ENCODE peak calls at places on chromosomes 6 and 20, in seven cellular contexts. One of them, this sample, is unnamed.

GRCh38 chr20:574297-574942 is 30.8 kb upstream of the CSNK2A1 start:
- DNase-seq in GM12891: no peak
- DNase-seq in K562: no peak
- DNase-seq in HepG2: no peak
- DNase-seq in H1: peak
- DNase-seq in SK-N-SH: no peak
- DNase-seq in GM12878: no peak
- DNase-seq in this sample: no peak

GRCh38 chr6:112690497-112691202 is 343.5 kb downstream of the RFPL4B start:
- DNase-seq in GM12891: no peak
- DNase-seq in K562: peak
- DNase-seq in HepG2: no peak
- DNase-seq in H1: no peak
- DNase-seq in SK-N-SH: peak
- DNase-seq in GM12878: no peak
- DNase-seq in this sample: no peak

GRCh38 chr6:47267301-47267700 is 42.4 kb downstream of the TNFRSF21 start:
- DNase-seq in GM12891: no peak
- DNase-seq in K562: no peak
- DNase-seq in HepG2: no peak
- DNase-seq in H1: no peak
- DNase-seq in SK-N-SH: no peak
- DNase-seq in GM12878: no peak
- DNase-seq in this sample: no peak

GRCh38 chr6:18586133-18586532 is 199.0 kb downstream of the RNF144B start:
- DNase-seq in GM12891: no peak
- DNase-seq in K562: no peak
- DNase-seq in HepG2: no peak
- DNase-seq in H1: no peak
- DNase-seq in SK-N-SH: no peak
- DNase-seq in GM12878: no peak
- DNase-seq in this sample: no peak

GRCh38 chr6:87684895-87685654 is 17.0 kb downstream of the AKIRIN2 start:
- DNase-seq in GM12891: no peak
- DNase-seq in K562: no peak
- DNase-seq in HepG2: no peak
- DNase-seq in H1: no peak
- DNase-seq in SK-N-SH: no peak
- DNase-seq in GM12878: no peak
- DNase-seq in this sample: no peak

GRCh38 chr6:37127961-37128862 is 41.7 kb upstream of the PIM1 start:
- DNase-seq in GM12891: no peak
- DNase-seq in K562: peak
- DNase-seq in HepG2: peak
- DNase-seq in H1: no peak
- DNase-seq in SK-N-SH: no peak
- DNase-seq in GM12878: no peak
- DNase-seq in this sample: no peak

GRCh38 chr6:143125455-143125854 is 64.8 kb downstream of the AIG1 start:
- DNase-seq in GM12891: no peak
- DNase-seq in K562: no peak
- DNase-seq in HepG2: no peak
- DNase-seq in H1: no peak
- DNase-seq in SK-N-SH: peak
- DNase-seq in GM12878: no peak
- DNase-seq in this sample: no peak

GRCh38 chr20:59387891-59388290 is 87.5 kb downstream of the EDN3 start:
- DNase-seq in GM12891: no peak
- DNase-seq in K562: no peak
- DNase-seq in HepG2: no peak
- DNase-seq in H1: no peak
- DNase-seq in SK-N-SH: no peak
- DNase-seq in GM12878: no peak
- DNase-seq in this sample: no peak

GRCh38 chr20:43727980-43728590 is 1.3 kb upstream of the GTSF1L start:
- DNase-seq in GM12891: no peak
- DNase-seq in K562: no peak
- DNase-seq in HepG2: peak
- DNase-seq in H1: no peak
- DNase-seq in SK-N-SH: no peak
- DNase-seq in GM12878: peak
- DNase-seq in this sample: no peak

GRCh38 chr6:123323419-123324329 is 313.1 kb downstream of the TRDN start:
- DNase-seq in GM12891: no peak
- DNase-seq in K562: no peak
- DNase-seq in HepG2: peak
- DNase-seq in H1: no peak
- DNase-seq in SK-N-SH: no peak
- DNase-seq in GM12878: no peak
- DNase-seq in this sample: no peak

GRCh38 chr6:168527451-168528210 is 86.6 kb downstream of the SMOC2 start:
- DNase-seq in GM12891: no peak
- DNase-seq in K562: no peak
- DNase-seq in HepG2: no peak
- DNase-seq in H1: no peak
- DNase-seq in SK-N-SH: no peak
- DNase-seq in GM12878: no peak
- DNase-seq in this sample: no peak

GRCh38 chr6:36576573-36576972 is 17.6 kb upstream of the SRSF3 start:
- DNase-seq in GM12891: no peak
- DNase-seq in K562: no peak
- DNase-seq in HepG2: no peak
- DNase-seq in H1: no peak
- DNase-seq in SK-N-SH: no peak
- DNase-seq in GM12878: no peak
- DNase-seq in this sample: no peak

GRCh38 chr6:155364844-155365437 is 50.7 kb upstream of the TFB1M start:
- DNase-seq in GM12891: no peak
- DNase-seq in K562: no peak
- DNase-seq in HepG2: no peak
- DNase-seq in H1: no peak
- DNase-seq in SK-N-SH: no peak
- DNase-seq in GM12878: no peak
- DNase-seq in this sample: no peak

GRCh38 chr6:136547336-136547735 is 2.9 kb downstream of the MAP7 start:
- DNase-seq in GM12891: no peak
- DNase-seq in K562: peak
- DNase-seq in HepG2: no peak
- DNase-seq in H1: no peak
- DNase-seq in SK-N-SH: peak
- DNase-seq in GM12878: no peak
- DNase-seq in this sample: no peak

GRCh38 chr6:139539852-139540251 is 165.4 kb upstream of the CITED2 start:
- DNase-seq in GM12891: no peak
- DNase-seq in K562: no peak
- DNase-seq in HepG2: peak
- DNase-seq in H1: no peak
- DNase-seq in SK-N-SH: peak
- DNase-seq in GM12878: no peak
- DNase-seq in this sample: no peak

GRCh38 chr20:20174089-20174835 is 121.9 kb downstream of the CFAP61 start:
- DNase-seq in GM12891: no peak
- DNase-seq in K562: no peak
- DNase-seq in HepG2: no peak
- DNase-seq in H1: no peak
- DNase-seq in SK-N-SH: no peak
- DNase-seq in GM12878: no peak
- DNase-seq in this sample: no peak

GRCh38 chr20:20167704-20168103 is 115.4 kb downstream of the CFAP61 start:
- DNase-seq in GM12891: no peak
- DNase-seq in K562: no peak
- DNase-seq in HepG2: no peak
- DNase-seq in H1: no peak
- DNase-seq in SK-N-SH: no peak
- DNase-seq in GM12878: no peak
- DNase-seq in this sample: no peak

DNA sequence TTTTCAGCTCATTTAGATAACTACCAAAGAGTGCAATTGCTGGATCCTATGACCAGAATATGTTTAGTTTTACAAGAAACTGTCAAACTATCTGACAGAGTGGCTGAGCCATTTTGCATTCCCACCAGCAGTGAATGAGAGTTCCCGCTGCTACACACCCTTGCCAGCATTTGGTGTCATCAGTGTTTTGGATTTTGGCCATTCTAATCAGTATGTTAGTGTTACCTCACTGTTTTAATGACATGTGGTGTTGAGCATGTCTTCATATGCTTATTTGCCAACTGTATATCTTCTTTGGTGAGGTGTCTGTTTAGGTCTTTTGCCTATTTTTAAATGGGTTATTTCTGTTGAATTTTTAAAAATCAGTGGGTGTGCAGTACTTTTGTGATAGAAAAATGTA is 120.9 kb downstream of the CFAP61 start:
- DNase-seq in GM12891: no peak
- DNase-seq in K562: no peak
- DNase-seq in HepG2: no peak
- DNase-seq in H1: no peak
- DNase-seq in SK-N-SH: no peak
- DNase-seq in GM12878: no peak
- DNase-seq in this sample: no peak
- TF ChIP-seq TAF1 in GM12891: no peak
- TF ChIP-seq TAF1 in K562: no peak
- TF ChIP-seq TAF1 in HepG2: no peak
- TF ChIP-seq TAF1 in H1: no peak
- TF ChIP-seq TAF1 in SK-N-SH: no peak
- TF ChIP-seq TAF1 in GM12878: no peak
- TF ChIP-seq TAF1 in this sample: no peak

DNA sequence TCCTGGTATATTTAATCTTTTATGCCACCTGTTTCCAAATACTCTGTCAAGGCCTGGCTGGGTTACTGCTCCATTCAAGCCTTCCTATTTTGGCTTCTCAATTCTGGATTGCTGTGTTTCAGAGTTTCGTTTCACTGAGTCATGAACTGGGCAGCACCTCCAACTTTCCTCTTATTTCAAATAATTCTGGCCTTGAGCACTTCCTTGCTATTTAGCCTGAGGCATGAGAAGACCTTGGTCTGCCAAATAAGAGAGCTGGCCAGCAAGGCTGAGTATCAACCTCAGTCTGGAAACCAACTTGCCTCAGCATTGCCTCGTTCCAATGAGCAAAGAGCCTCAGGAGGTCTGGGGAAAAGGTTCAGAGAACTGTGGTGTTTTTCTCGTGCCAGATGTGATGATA is 66.6 kb downstream of the TNFAIP3 start:
- DNase-seq in GM12891: no peak
- DNase-seq in K562: no peak
- DNase-seq in HepG2: no peak
- DNase-seq in H1: no peak
- DNase-seq in SK-N-SH: no peak
- DNase-seq in GM12878: no peak
- DNase-seq in this sample: no peak
- TF ChIP-seq POLR2AphosphoS5 in GM12891: no peak
- TF ChIP-seq POLR2AphosphoS5 in K562: no peak
- TF ChIP-seq POLR2AphosphoS5 in HepG2: no peak
- TF ChIP-seq POLR2AphosphoS5 in H1: no peak
- TF ChIP-seq POLR2AphosphoS5 in SK-N-SH: no peak
- TF ChIP-seq POLR2AphosphoS5 in GM12878: no peak
- TF ChIP-seq POLR2AphosphoS5 in this sample: no peak

GRCh38 chr6:130520235-130520634 is 154.4 kb downstream of the TMEM200A start:
- DNase-seq in GM12891: no peak
- DNase-seq in K562: no peak
- DNase-seq in HepG2: no peak
- DNase-seq in H1: no peak
- DNase-seq in SK-N-SH: no peak
- DNase-seq in GM12878: no peak
- DNase-seq in this sample: no peak
- TF ChIP-seq TAF1 in GM12891: no peak
- TF ChIP-seq TAF1 in K562: no peak
- TF ChIP-seq TAF1 in HepG2: no peak
- TF ChIP-seq TAF1 in H1: no peak
- TF ChIP-seq TAF1 in SK-N-SH: no peak
- TF ChIP-seq TAF1 in GM12878: no peak
- TF ChIP-seq TAF1 in this sample: no peak

DNA sequence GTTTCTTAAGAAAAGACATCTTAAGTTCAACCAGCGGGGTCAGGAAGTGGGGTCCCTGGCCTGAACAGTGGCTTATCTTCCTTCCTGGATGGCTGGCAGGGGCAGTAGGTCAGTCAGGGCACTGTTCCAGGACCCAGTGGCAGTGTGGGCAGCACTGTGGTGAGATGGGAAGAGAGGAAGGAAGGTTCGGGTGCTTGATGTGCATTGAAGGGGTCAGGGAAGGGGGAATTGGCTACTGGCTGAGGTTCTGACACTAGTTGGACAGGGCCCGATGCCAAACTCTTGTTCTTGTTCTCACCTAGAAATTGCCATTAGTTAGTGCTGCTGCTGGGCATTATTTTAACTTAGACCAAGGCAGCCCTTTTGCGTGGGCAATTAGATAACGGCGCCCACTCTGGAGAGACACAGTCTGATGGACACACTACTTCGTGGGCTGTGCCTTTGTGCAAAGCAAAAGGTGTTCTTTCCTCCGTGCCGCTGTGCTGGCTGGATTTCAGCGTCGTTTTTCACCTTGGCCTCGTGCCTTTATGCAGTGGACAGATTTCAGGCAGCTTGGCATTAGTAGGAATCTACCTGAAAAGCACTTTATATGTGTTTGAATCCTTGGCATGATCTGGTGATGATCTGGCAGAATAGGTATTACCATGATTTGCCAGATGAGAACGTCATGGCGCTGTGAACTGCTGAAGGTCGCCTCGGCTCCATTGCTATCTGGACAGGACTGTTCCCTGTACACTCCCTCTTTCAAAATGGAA is 30.3 kb downstream of the UTRN start:
- DNase-seq in GM12891: no peak
- DNase-seq in K562: no peak
- DNase-seq in HepG2: no peak
- DNase-seq in H1: no peak
- DNase-seq in SK-N-SH: no peak
- DNase-seq in GM12878: no peak
- DNase-seq in this sample: no peak
- TF ChIP-seq POLR2AphosphoS5 in GM12891: no peak
- TF ChIP-seq POLR2AphosphoS5 in K562: no peak
- TF ChIP-seq POLR2AphosphoS5 in HepG2: peak
- TF ChIP-seq POLR2AphosphoS5 in H1: no peak
- TF ChIP-seq POLR2AphosphoS5 in SK-N-SH: no peak
- TF ChIP-seq POLR2AphosphoS5 in GM12878: no peak
- TF ChIP-seq POLR2AphosphoS5 in this sample: no peak

GRCh38 chr6:69696273-69696672 is 100.5 kb downstream of the LMBRD1 start:
- DNase-seq in GM12891: no peak
- DNase-seq in K562: no peak
- DNase-seq in HepG2: no peak
- DNase-seq in H1: no peak
- DNase-seq in SK-N-SH: no peak
- DNase-seq in GM12878: no peak
- DNase-seq in this sample: no peak
- TF ChIP-seq TAF1 in GM12891: no peak
- TF ChIP-seq TAF1 in K562: no peak
- TF ChIP-seq TAF1 in HepG2: no peak
- TF ChIP-seq TAF1 in H1: no peak
- TF ChIP-seq TAF1 in SK-N-SH: no peak
- TF ChIP-seq TAF1 in GM12878: no peak
- TF ChIP-seq TAF1 in this sample: no peak

This sample was measured in GM12892.